ENCODE peak calls at places on chromosomes 1 and 21, in four cellular contexts. One of them, this sample, is unnamed.

GRCh38 chr21:45592208-45592619 is 50.0 kb upstream of the SLC19A1 start:
- DNase-seq in GM12878: peak; percentile 73
- DNase-seq in K562: peak; percentile 42
- DNase-seq in HepG2: no peak
- DNase-seq in this sample: no peak

GRCh38 chr1:223748773-223749733 is 36.7 kb downstream of the CAPN2 start:
- DNase-seq in GM12878: no peak
- DNase-seq in K562: peak; percentile 83
- DNase-seq in HepG2: no peak
- DNase-seq in this sample: peak; percentile 86

GRCh38 chr21:36141513-36141925 is 6.6 kb downstream of the CBR3 start:
- DNase-seq in GM12878: peak; percentile 53
- DNase-seq in K562: peak; percentile 87
- DNase-seq in HepG2: peak; percentile 94
- DNase-seq in this sample: peak; percentile 75

GRCh38 chr1:187338762-187339412 is 510.1 kb downstream of the PLA2G4A start:
- DNase-seq in GM12878: no peak
- DNase-seq in K562: no peak
- DNase-seq in HepG2: no peak
- DNase-seq in this sample: no peak

GRCh38 chr1:145981299-145981600 is 15.1 kb downstream of the TXNIP start:
- DNase-seq in GM12878: no peak
- DNase-seq in K562: no peak
- DNase-seq in HepG2: no peak
- DNase-seq in this sample: no peak

GRCh38 chr1:20291621-20292020 is 946 bp downstream of the VWA5B1 start:
- DNase-seq in GM12878: no peak
- DNase-seq in K562: no peak
- DNase-seq in HepG2: no peak
- DNase-seq in this sample: no peak

GRCh38 chr1:238279694-238280380 is 389.1 kb upstream of the ZP4 start:
- DNase-seq in GM12878: no peak
- DNase-seq in K562: no peak
- DNase-seq in HepG2: no peak
- DNase-seq in this sample: no peak

GRCh38 chr21:27301216-27301615 is 334.3 kb upstream of the ADAMTS5 start:
- DNase-seq in GM12878: no peak
- DNase-seq in K562: no peak
- DNase-seq in HepG2: no peak
- DNase-seq in this sample: no peak

GRCh38 chr1:113192242-113192641 is 119.2 kb downstream of the LRIG2 start:
- DNase-seq in GM12878: no peak
- DNase-seq in K562: peak; percentile 5
- DNase-seq in HepG2: no peak
- DNase-seq in this sample: peak; percentile 6

GRCh38 chr1:181352695-181353094 is 130.6 kb upstream of the CACNA1E start:
- DNase-seq in GM12878: no peak
- DNase-seq in K562: no peak
- DNase-seq in HepG2: no peak
- DNase-seq in this sample: no peak

GRCh38 chr1:33763406-33763805 is 100.5 kb upstream of the HMGB4 start:
- DNase-seq in GM12878: no peak
- DNase-seq in K562: no peak
- DNase-seq in HepG2: no peak
- DNase-seq in this sample: no peak

GRCh38 chr1:10768552-10768951 is 27.9 kb downstream of the CASZ1 start:
- DNase-seq in GM12878: no peak
- DNase-seq in K562: no peak
- DNase-seq in HepG2: no peak
- DNase-seq in this sample: peak; percentile 38

GRCh38 chr1:64051801-64052200 is 151.6 kb upstream of the UBE2U start:
- DNase-seq in GM12878: no peak
- DNase-seq in K562: no peak
- DNase-seq in HepG2: no peak
- DNase-seq in this sample: no peak

GRCh38 chr1:45378184-45378583 is 37.9 kb upstream of the MUTYH start:
- DNase-seq in GM12878: no peak
- DNase-seq in K562: no peak
- DNase-seq in HepG2: no peak
- DNase-seq in this sample: no peak

GRCh38 chr1:178713270-178713669 is 11.8 kb upstream of the RALGPS2 start:
- DNase-seq in GM12878: no peak
- DNase-seq in K562: no peak
- DNase-seq in HepG2: no peak
- DNase-seq in this sample: no peak

GRCh38 chr1:65253800-65254319 is 55.5 kb upstream of the DNAJC6 start:
- DNase-seq in GM12878: no peak
- DNase-seq in K562: no peak
- DNase-seq in HepG2: no peak
- DNase-seq in this sample: no peak

GRCh38 chr1:57279909-57280666 is 143.8 kb downstream of the DAB1 start:
- DNase-seq in GM12878: no peak
- DNase-seq in K562: no peak
- DNase-seq in HepG2: peak; percentile 100
- DNase-seq in this sample: no peak

GRCh38 chr1:210597555-210598134 is 268.9 kb downstream of the HHAT start:
- DNase-seq in GM12878: peak; percentile 7
- DNase-seq in K562: no peak
- DNase-seq in HepG2: peak; percentile 21
- DNase-seq in this sample: no peak

GRCh38 chr1:30731109-30731805 is 7.9 kb upstream of the MATN1 start:
- DNase-seq in GM12878: no peak
- DNase-seq in K562: no peak
- DNase-seq in HepG2: no peak
- DNase-seq in this sample: no peak

GRCh38 chr1:30732277-30732996 is 9.1 kb upstream of the MATN1 start:
- DNase-seq in GM12878: no peak
- DNase-seq in K562: no peak
- DNase-seq in HepG2: no peak
- DNase-seq in this sample: no peak

GRCh38 chr1:30730351-30731108 is 7.1 kb upstream of the MATN1 start:
- DNase-seq in GM12878: no peak
- DNase-seq in K562: no peak
- DNase-seq in HepG2: no peak
- DNase-seq in this sample: no peak

GRCh38 chr1:30733520-30733919 is 10.1 kb upstream of the MATN1 start:
- DNase-seq in GM12878: no peak
- DNase-seq in K562: peak; percentile 56
- DNase-seq in HepG2: no peak
- DNase-seq in this sample: no peak

GRCh38 chr1:30731806-30732276 is 8.5 kb upstream of the MATN1 start:
- DNase-seq in GM12878: no peak
- DNase-seq in K562: peak; percentile 86
- DNase-seq in HepG2: no peak
- DNase-seq in this sample: no peak
- TF ChIP-seq BHLHE40 in GM12878: no peak
- TF ChIP-seq BHLHE40 in K562: no peak
- TF ChIP-seq BHLHE40 in HepG2: no peak
- TF ChIP-seq BHLHE40 in this sample: no peak

GRCh38 chr1:205914730-205915129 is 28.5 kb downstream of the SLC26A9 start:
- DNase-seq in GM12878: no peak
- DNase-seq in K562: no peak
- DNase-seq in HepG2: no peak
- DNase-seq in this sample: no peak

GRCh38 chr1:205917466-205918248 is 25.6 kb downstream of the SLC26A9 start:
- DNase-seq in GM12878: no peak
- DNase-seq in K562: no peak
- DNase-seq in HepG2: no peak
- DNase-seq in this sample: no peak

GRCh38 chr1:205913451-205914204 is 29.6 kb downstream of the SLC26A9 start:
- DNase-seq in GM12878: no peak
- DNase-seq in K562: no peak
- DNase-seq in HepG2: no peak
- DNase-seq in this sample: no peak

GRCh38 chr1:205916541-205916940 is 26.7 kb downstream of the SLC26A9 start:
- DNase-seq in GM12878: no peak
- DNase-seq in K562: no peak
- DNase-seq in HepG2: no peak
- DNase-seq in this sample: no peak

DNA sequence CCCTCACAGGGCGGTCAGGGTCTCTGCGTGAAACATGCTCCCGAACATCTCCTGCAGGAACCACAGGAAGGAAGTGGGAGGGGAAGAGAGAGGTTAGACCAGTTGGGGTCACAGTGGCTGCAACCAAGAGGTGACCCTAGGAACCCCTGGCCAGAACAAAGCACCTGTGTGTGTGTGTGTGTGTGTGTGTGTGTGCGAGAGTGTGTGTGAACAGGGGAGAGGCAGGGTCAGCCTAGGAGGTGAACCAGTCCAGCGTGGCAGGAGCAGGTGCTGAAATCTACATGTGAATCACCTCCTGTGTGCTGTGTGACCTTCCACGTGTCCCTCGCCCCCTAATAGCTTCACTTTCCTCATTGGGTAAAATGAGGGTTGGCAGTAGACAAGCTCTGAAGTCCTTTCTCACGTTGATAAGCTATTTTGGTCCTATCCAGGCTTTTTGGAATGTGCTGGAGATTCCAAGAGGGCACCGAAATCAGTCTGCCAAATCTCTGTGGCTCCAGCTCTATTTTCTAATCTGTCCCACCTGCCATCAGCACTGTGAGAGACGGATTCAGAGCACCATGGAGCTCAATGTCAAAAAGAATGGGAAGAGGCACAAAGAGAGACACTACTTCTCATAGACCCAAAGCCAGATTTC is 27.8 kb downstream of the SLC26A9 start:
- DNase-seq in GM12878: no peak
- DNase-seq in K562: no peak
- DNase-seq in HepG2: no peak
- DNase-seq in this sample: no peak
- TF ChIP-seq TARDBP in GM12878: no peak
- TF ChIP-seq TARDBP in K562: no peak
- TF ChIP-seq TARDBP in HepG2: no peak
- TF ChIP-seq TARDBP in this sample: no peak

GRCh38 chr1:156004843-156005593 is 15.7 kb downstream of the SSR2 start:
- DNase-seq in GM12878: no peak
- DNase-seq in K562: no peak
- DNase-seq in HepG2: no peak
- DNase-seq in this sample: no peak
- TF ChIP-seq BHLHE40 in GM12878: no peak
- TF ChIP-seq BHLHE40 in K562: no peak
- TF ChIP-seq BHLHE40 in HepG2: no peak
- TF ChIP-seq BHLHE40 in this sample: no peak

GRCh38 chr1:60102691-60103090 is 29.1 kb upstream of the C1orf87 start:
- DNase-seq in GM12878: no peak
- DNase-seq in K562: no peak
- DNase-seq in HepG2: no peak
- DNase-seq in this sample: no peak
- TF ChIP-seq TARDBP in GM12878: no peak
- TF ChIP-seq TARDBP in K562: no peak
- TF ChIP-seq TARDBP in HepG2: no peak
- TF ChIP-seq TARDBP in this sample: no peak

GRCh38 chr1:206637605-206638004 is 2.3 kb downstream of the DYRK3 start:
- DNase-seq in GM12878: no peak
- DNase-seq in K562: no peak
- DNase-seq in HepG2: no peak
- DNase-seq in this sample: no peak

GRCh38 chr1:206635983-206636354 is 633 bp downstream of the DYRK3 start:
- DNase-seq in GM12878: no peak
- DNase-seq in K562: no peak
- DNase-seq in HepG2: no peak
- DNase-seq in this sample: no peak

GRCh38 chr1:206633708-206634121 is 1.6 kb upstream of the DYRK3 start:
- DNase-seq in GM12878: no peak
- DNase-seq in K562: no peak
- DNase-seq in HepG2: no peak
- DNase-seq in this sample: no peak

GRCh38 chr1:206635080-206635982 is at the start of gene DYRK3:
- DNase-seq in GM12878: peak; percentile 71
- DNase-seq in K562: peak; percentile 99
- DNase-seq in HepG2: peak; percentile 76
- DNase-seq in this sample: peak; percentile 96

GRCh38 chr1:206634365-206635079 is 814 bp upstream of the DYRK3 start:
- DNase-seq in GM12878: no peak
- DNase-seq in K562: peak; percentile 72
- DNase-seq in HepG2: peak; percentile 81
- DNase-seq in this sample: peak; percentile 74
- TF ChIP-seq BHLHE40 in GM12878: no peak
- TF ChIP-seq BHLHE40 in K562: no peak
- TF ChIP-seq BHLHE40 in HepG2: no peak
- TF ChIP-seq BHLHE40 in this sample: no peak

GRCh38 chr1:76627498-76627897 is 239.8 kb upstream of the ST6GALNAC5 start:
- DNase-seq in GM12878: no peak
- DNase-seq in K562: no peak
- DNase-seq in HepG2: no peak
- DNase-seq in this sample: no peak

GRCh38 chr1:76622774-76623173 is 244.5 kb upstream of the ST6GALNAC5 start:
- DNase-seq in GM12878: no peak
- DNase-seq in K562: no peak
- DNase-seq in HepG2: no peak
- DNase-seq in this sample: no peak

GRCh38 chr1:76620371-76620770 is 246.9 kb upstream of the ST6GALNAC5 start:
- DNase-seq in GM12878: no peak
- DNase-seq in K562: no peak
- DNase-seq in HepG2: no peak
- DNase-seq in this sample: no peak

DNA sequence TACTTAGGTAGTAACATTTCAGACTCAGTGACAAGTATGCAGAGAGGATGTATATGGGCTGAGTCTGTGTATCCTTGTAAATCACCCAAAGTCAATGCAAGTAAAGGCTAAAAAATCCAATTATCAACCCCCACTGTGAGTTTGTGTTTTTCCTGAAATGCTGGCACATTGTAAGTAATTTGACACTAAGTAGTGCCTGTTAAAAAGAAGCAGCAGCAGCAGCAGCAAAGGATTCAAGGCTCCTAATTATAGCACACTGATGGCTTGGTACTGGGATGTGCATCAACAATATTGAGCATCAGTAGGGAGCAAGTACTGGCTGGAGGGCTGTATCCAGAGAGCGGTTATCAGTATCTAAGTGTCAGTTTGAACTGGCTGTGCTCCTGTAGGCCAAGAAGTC is 241.4 kb upstream of the ST6GALNAC5 start:
- DNase-seq in GM12878: no peak
- DNase-seq in K562: no peak
- DNase-seq in HepG2: no peak
- DNase-seq in this sample: peak; percentile 16
- TF ChIP-seq TARDBP in GM12878: no peak
- TF ChIP-seq TARDBP in K562: no peak
- TF ChIP-seq TARDBP in HepG2: no peak
- TF ChIP-seq TARDBP in this sample: no peak

GRCh38 chr1:221557024-221557423 is 184.9 kb downstream of the DUSP10 start:
- DNase-seq in GM12878: no peak
- DNase-seq in K562: no peak
- DNase-seq in HepG2: no peak
- DNase-seq in this sample: no peak
- TF ChIP-seq BHLHE40 in GM12878: no peak
- TF ChIP-seq BHLHE40 in K562: no peak
- TF ChIP-seq BHLHE40 in HepG2: no peak
- TF ChIP-seq BHLHE40 in this sample: no peak

This sample was measured in HEK293T.